ENCODE peak calls at places on chromosome 9, in eight cellular contexts. One of them, this sample, is unnamed.

GRCh38 chr9:85157763-85158162 is 488.2 kb downstream of the NTRK2 start:
- DNase-seq in AG04450: no peak
- DNase-seq in Peyer's patch: no peak
- DNase-seq in left ventricle myocardium inferior: no peak
- DNase-seq in foreskin keratinocyte: no peak
- DNase-seq in natural killer cell: no peak
- DNase-seq in fibroblast of mammary gland: no peak
- DNase-seq in BE2C: peak
- DNase-seq in this sample: no peak

GRCh38 chr9:69898714-69899209 is 78.1 kb downstream of the CFAP95 start:
- DNase-seq in left ventricle myocardium inferior: no peak
- DNase-seq in AG04450: peak
- DNase-seq in foreskin keratinocyte: peak
- DNase-seq in Peyer's patch: no peak
- DNase-seq in natural killer cell: no peak
- DNase-seq in fibroblast of mammary gland: peak
- DNase-seq in BE2C: no peak
- DNase-seq in this sample: no peak

GRCh38 chr9:133137451-133138231 is 16.6 kb upstream of the RALGDS start:
- DNase-seq in natural killer cell: no peak
- DNase-seq in Peyer's patch: no peak
- DNase-seq in foreskin keratinocyte: no peak
- DNase-seq in AG04450: no peak
- DNase-seq in left ventricle myocardium inferior: peak
- DNase-seq in fibroblast of mammary gland: no peak
- DNase-seq in BE2C: no peak
- DNase-seq in this sample: no peak

GRCh38 chr9:88005146-88005750 is 30.9 kb upstream of the CDK20 start:
- DNase-seq in AG04450: no peak
- DNase-seq in Peyer's patch: no peak
- DNase-seq in natural killer cell: no peak
- DNase-seq in foreskin keratinocyte: no peak
- DNase-seq in left ventricle myocardium inferior: no peak
- DNase-seq in fibroblast of mammary gland: peak
- DNase-seq in BE2C: no peak
- DNase-seq in this sample: no peak

GRCh38 chr9:131395745-131396479 is 2.0 kb downstream of the PRRC2B start:
- DNase-seq in AG04450: no peak
- DNase-seq in foreskin keratinocyte: peak
- DNase-seq in Peyer's patch: no peak
- DNase-seq in fibroblast of mammary gland: no peak
- DNase-seq in natural killer cell: no peak
- DNase-seq in BE2C: no peak
- DNase-seq in left ventricle myocardium inferior: no peak
- DNase-seq in this sample: no peak

GRCh38 chr9:14271078-14271673 is 42.8 kb downstream of the NFIB start:
- DNase-seq in AG04450: peak
- DNase-seq in left ventricle myocardium inferior: peak
- DNase-seq in fibroblast of mammary gland: peak
- DNase-seq in BE2C: peak
- DNase-seq in Peyer's patch: peak
- DNase-seq in natural killer cell: no peak
- DNase-seq in foreskin keratinocyte: no peak
- DNase-seq in this sample: peak

GRCh38 chr9:115891929-115892328 is 261.7 kb upstream of the PAPPA start:
- DNase-seq in Peyer's patch: no peak
- DNase-seq in natural killer cell: no peak
- DNase-seq in AG04450: peak
- DNase-seq in BE2C: no peak
- DNase-seq in fibroblast of mammary gland: peak
- DNase-seq in foreskin keratinocyte: peak
- DNase-seq in left ventricle myocardium inferior: no peak
- DNase-seq in this sample: no peak

GRCh38 chr9:115978739-115979138 is 174.9 kb upstream of the PAPPA start:
- DNase-seq in BE2C: no peak
- DNase-seq in left ventricle myocardium inferior: no peak
- DNase-seq in AG04450: no peak
- DNase-seq in fibroblast of mammary gland: peak
- DNase-seq in natural killer cell: no peak
- DNase-seq in Peyer's patch: no peak
- DNase-seq in foreskin keratinocyte: no peak
- DNase-seq in this sample: no peak

GRCh38 chr9:85516976-85517637 is 224.6 kb downstream of the AGTPBP1 start:
- DNase-seq in natural killer cell: no peak
- DNase-seq in foreskin keratinocyte: peak
- DNase-seq in left ventricle myocardium inferior: no peak
- DNase-seq in BE2C: no peak
- DNase-seq in Peyer's patch: no peak
- DNase-seq in AG04450: no peak
- DNase-seq in fibroblast of mammary gland: no peak
- DNase-seq in this sample: no peak

GRCh38 chr9:16515879-16516289 is 354.6 kb downstream of the BNC2 start:
- DNase-seq in fibroblast of mammary gland: peak
- DNase-seq in foreskin keratinocyte: no peak
- DNase-seq in natural killer cell: no peak
- DNase-seq in left ventricle myocardium inferior: no peak
- DNase-seq in Peyer's patch: no peak
- DNase-seq in AG04450: no peak
- DNase-seq in BE2C: no peak
- DNase-seq in this sample: peak

GRCh38 chr9:105026451-105026850 is 98.5 kb upstream of the ABCA1 start:
- DNase-seq in left ventricle myocardium inferior: no peak
- DNase-seq in BE2C: no peak
- DNase-seq in foreskin keratinocyte: peak
- DNase-seq in fibroblast of mammary gland: peak
- DNase-seq in AG04450: peak
- DNase-seq in natural killer cell: no peak
- DNase-seq in Peyer's patch: no peak
- DNase-seq in this sample: no peak

GRCh38 chr9:107704791-107705190 is 215.2 kb upstream of the KLF4 start:
- DNase-seq in foreskin keratinocyte: no peak
- DNase-seq in natural killer cell: no peak
- DNase-seq in AG04450: no peak
- DNase-seq in Peyer's patch: no peak
- DNase-seq in BE2C: no peak
- DNase-seq in left ventricle myocardium inferior: no peak
- DNase-seq in fibroblast of mammary gland: peak
- DNase-seq in this sample: no peak

GRCh38 chr9:90942555-90942954 is 140.9 kb downstream of the SYK start:
- DNase-seq in Peyer's patch: peak
- DNase-seq in natural killer cell: no peak
- DNase-seq in left ventricle myocardium inferior: no peak
- DNase-seq in BE2C: no peak
- DNase-seq in foreskin keratinocyte: peak
- DNase-seq in AG04450: no peak
- DNase-seq in fibroblast of mammary gland: no peak
- DNase-seq in this sample: no peak

DNA sequence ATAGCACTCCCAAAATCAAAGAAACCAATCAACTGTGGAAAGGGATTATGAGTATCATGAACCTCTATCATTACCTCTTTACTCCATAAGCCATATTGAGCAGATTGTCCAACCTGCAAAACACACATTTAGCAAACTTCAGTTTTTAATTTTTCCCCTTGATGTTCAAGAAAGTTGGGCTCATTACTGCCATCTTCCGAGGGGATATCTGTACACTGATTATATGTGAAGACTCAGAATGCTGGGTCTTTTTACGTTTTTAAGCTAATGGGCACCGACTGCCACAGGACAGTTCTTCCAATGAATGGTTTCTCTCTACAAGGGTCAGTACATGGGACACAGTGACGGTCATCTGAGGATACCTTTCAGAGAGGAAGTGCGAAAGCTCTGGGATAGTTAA is 132.7 kb downstream of the ELAVL2 start:
- DNase-seq in natural killer cell: no peak
- DNase-seq in foreskin keratinocyte: no peak
- DNase-seq in Peyer's patch: no peak
- DNase-seq in left ventricle myocardium inferior: no peak
- DNase-seq in BE2C: no peak
- DNase-seq in fibroblast of mammary gland: no peak
- DNase-seq in AG04450: no peak
- DNase-seq in this sample: no peak
- TF ChIP-seq CTCF in natural killer cell: no peak
- TF ChIP-seq CTCF in foreskin keratinocyte: no peak
- TF ChIP-seq CTCF in Peyer's patch: no peak
- TF ChIP-seq CTCF in left ventricle myocardium inferior: no peak
- TF ChIP-seq CTCF in BE2C: no peak
- TF ChIP-seq CTCF in fibroblast of mammary gland: no peak
- TF ChIP-seq CTCF in AG04450: no peak
- TF ChIP-seq CTCF in this sample: no peak

GRCh38 chr9:96654450-96655197 is 493 bp downstream of the PRXL2C start:
- DNase-seq in natural killer cell: peak
- DNase-seq in AG04450: peak
- DNase-seq in Peyer's patch: peak
- DNase-seq in BE2C: peak
- DNase-seq in foreskin keratinocyte: peak
- DNase-seq in fibroblast of mammary gland: peak
- DNase-seq in left ventricle myocardium inferior: peak
- DNase-seq in this sample: peak
- TF ChIP-seq CTCF in natural killer cell: no peak
- TF ChIP-seq CTCF in AG04450: no peak
- TF ChIP-seq CTCF in Peyer's patch: peak
- TF ChIP-seq CTCF in BE2C: no peak
- TF ChIP-seq CTCF in foreskin keratinocyte: peak
- TF ChIP-seq CTCF in fibroblast of mammary gland: no peak
- TF ChIP-seq CTCF in left ventricle myocardium inferior: peak
- TF ChIP-seq CTCF in this sample: no peak

GRCh38 chr9:74006935-74007334 is 490.2 kb upstream of the RORB start:
- DNase-seq in foreskin keratinocyte: no peak
- DNase-seq in left ventricle myocardium inferior: no peak
- DNase-seq in AG04450: no peak
- DNase-seq in natural killer cell: no peak
- DNase-seq in Peyer's patch: no peak
- DNase-seq in BE2C: no peak
- DNase-seq in fibroblast of mammary gland: peak
- DNase-seq in this sample: no peak
- TF ChIP-seq CTCF in foreskin keratinocyte: peak
- TF ChIP-seq CTCF in left ventricle myocardium inferior: no peak
- TF ChIP-seq CTCF in AG04450: no peak
- TF ChIP-seq CTCF in natural killer cell: no peak
- TF ChIP-seq CTCF in Peyer's patch: no peak
- TF ChIP-seq CTCF in BE2C: no peak
- TF ChIP-seq CTCF in fibroblast of mammary gland: peak
- TF ChIP-seq CTCF in this sample: no peak

GRCh38 chr9:121888438-121888775 is 204.7 kb downstream of the TTLL11 start:
- DNase-seq in foreskin keratinocyte: peak
- DNase-seq in AG04450: no peak
- DNase-seq in left ventricle myocardium inferior: no peak
- DNase-seq in natural killer cell: no peak
- DNase-seq in fibroblast of mammary gland: peak
- DNase-seq in Peyer's patch: no peak
- DNase-seq in BE2C: no peak
- DNase-seq in this sample: no peak
- TF ChIP-seq CTCF in foreskin keratinocyte: no peak
- TF ChIP-seq CTCF in AG04450: no peak
- TF ChIP-seq CTCF in left ventricle myocardium inferior: no peak
- TF ChIP-seq CTCF in natural killer cell: no peak
- TF ChIP-seq CTCF in fibroblast of mammary gland: peak
- TF ChIP-seq CTCF in Peyer's patch: no peak
- TF ChIP-seq CTCF in BE2C: no peak
- TF ChIP-seq CTCF in this sample: no peak

GRCh38 chr9:129413537-129414376 is 207.1 kb downstream of the C9orf50 start:
- DNase-seq in AG04450: peak
- DNase-seq in fibroblast of mammary gland: peak
- DNase-seq in left ventricle myocardium inferior: peak
- DNase-seq in Peyer's patch: peak
- DNase-seq in BE2C: peak
- DNase-seq in foreskin keratinocyte: peak
- DNase-seq in natural killer cell: peak
- DNase-seq in this sample: peak
- TF ChIP-seq CTCF in AG04450: no peak
- TF ChIP-seq CTCF in fibroblast of mammary gland: no peak
- TF ChIP-seq CTCF in left ventricle myocardium inferior: no peak
- TF ChIP-seq CTCF in Peyer's patch: no peak
- TF ChIP-seq CTCF in BE2C: no peak
- TF ChIP-seq CTCF in foreskin keratinocyte: no peak
- TF ChIP-seq CTCF in natural killer cell: no peak
- TF ChIP-seq CTCF in this sample: no peak

This sample was measured in nephron progenitor cell.